ENCODE peak calls at places on chromosomes 2 and 18, in nine cellular contexts. H is heart left ventricle, L is adrenal gland, C is cardiac fibroblast, U is KBM-7, J is left colon, I is hypothalamus, Q is skeletal muscle cell, G is GM18507. N is an unnamed sample.

GRCh38 chr2:1973636-1974035 is 229.3 kb upstream of the PXDN start:
- DNase-seq in H (no peak), L (no peak), C (no peak), U (no peak), J (no peak), I (no peak), Q (no peak), G (no peak), N (no peak)

GRCh38 chr2:209277444-209277843 is 146.4 kb upstream of the MAP2 start:
- DNase-seq in H (no peak), L (no peak), C (no peak), U (no peak), J (no peak), I (no peak), Q (no peak), G (no peak), N (no peak)

GRCh38 chr2:47015206-47015605 is 99.6 kb upstream of the MCFD2 start:
- DNase-seq in H (no peak), L (no peak), C (no peak), U (peak), J (no peak), I (no peak), Q (no peak), G (no peak), N (no peak)

GRCh38 chr2:207086136-207086535 is 79.6 kb downstream of the KLF7 start:
- DNase-seq in H (peak), L (no peak), C (no peak), U (no peak), J (no peak), I (no peak), Q (no peak), G (no peak), N (no peak)

GRCh38 chr18:78422336-78422735 is 557.3 kb upstream of the SALL3 start:
- DNase-seq in H (no peak), L (no peak), C (no peak), U (no peak), J (no peak), I (no peak), Q (no peak), G (no peak), N (no peak)

GRCh38 chr18:62634991-62635630 is 80.2 kb upstream of the PHLPP1 start:
- DNase-seq in H (no peak), L (no peak), C (no peak), U (no peak), J (no peak), I (no peak), Q (no peak), G (no peak), N (no peak)

GRCh38 chr2:177799531-177799930 is 273.0 kb downstream of the PDE11A start:
- DNase-seq in H (no peak), L (no peak), C (peak), U (peak), J (no peak), I (no peak), Q (no peak), G (no peak), N (peak)

GRCh38 chr2:20141056-20141762 is 83.7 kb downstream of the SDC1 start:
- DNase-seq in H (peak), L (peak), C (peak), U (no peak), J (peak), I (no peak), Q (peak), G (no peak), N (peak)

GRCh38 chr18:13485604-13486003 is 240.8 kb downstream of the FAM210A start:
- DNase-seq in H (no peak), L (no peak), C (no peak), U (no peak), J (no peak), I (no peak), Q (no peak), G (no peak), N (no peak)

GRCh38 chr18:9522952-9523351 is 47.6 kb downstream of the RALBP1 start:
- DNase-seq in H (no peak), L (no peak), C (no peak), U (no peak), J (no peak), I (no peak), Q (no peak), G (no peak), N (no peak)

GRCh38 chr2:128622916-128623620 is 304.4 kb upstream of the HS6ST1 start:
- DNase-seq in H (no peak), L (no peak), C (peak), U (no peak), J (no peak), I (no peak), Q (peak), G (no peak), N (no peak)

GRCh38 chr2:9112079-9112721 is 94.4 kb upstream of the ASAP2 start:
- DNase-seq in H (no peak), L (peak), C (peak), U (no peak), J (peak), I (no peak), Q (peak), G (no peak), N (no peak)

GRCh38 chr2:15449542-15450236 is 111.4 kb downstream of the NBAS start:
- DNase-seq in H (no peak), L (no peak), C (peak), U (peak), J (no peak), I (no peak), Q (no peak), G (no peak), N (no peak)

GRCh38 chr2:28828382-28828781 is 17.7 kb downstream of the SPDYA start:
- DNase-seq in H (no peak), L (no peak), C (no peak), U (no peak), J (no peak), I (no peak), Q (no peak), G (no peak), N (no peak)

GRCh38 chr18:78196280-78196679 is 783.3 kb upstream of the SALL3 start:
- DNase-seq in H (no peak), L (no peak), C (no peak), U (no peak), J (no peak), I (no peak), Q (no peak), G (no peak), N (no peak)

GRCh38 chr18:36153203-36153602 is 23.5 kb downstream of the ELP2 start:
- DNase-seq in H (no peak), L (no peak), C (peak), U (no peak), J (no peak), I (no peak), Q (peak), G (no peak), N (no peak)

GRCh38 chr18:48453330-48454063 is 44.3 kb upstream of the ZBTB7C start:
- DNase-seq in H (no peak), L (no peak), C (no peak), U (no peak), J (no peak), I (no peak), Q (no peak), G (no peak), N (no peak)

GRCh38 chr2:207311316-207312005 is 145.7 kb upstream of the KLF7 start:
- DNase-seq in H (peak), L (peak), C (peak), U (no peak), J (no peak), I (no peak), Q (peak), G (no peak), N (peak)

GRCh38 chr2:84906900-84907714 is 1.7 kb downstream of the TMSB10 start:
- DNase-seq in H (peak), L (peak), C (peak), U (peak), J (peak), I (no peak), Q (peak), G (no peak), N (peak)

GRCh38 chr18:78884502-78884901 is 95.1 kb upstream of the SALL3 start:
- DNase-seq in H (no peak), L (no peak), C (no peak), U (no peak), J (no peak), I (no peak), Q (no peak), G (no peak), N (no peak)

GRCh38 chr2:101518470-101519172 is 43.7 kb upstream of the RFX8 start:
- DNase-seq in H (peak), L (peak), C (peak), U (no peak), J (peak), I (peak), Q (no peak), G (no peak), N (peak)

GRCh38 chr2:9481257-9481922 is 7.0 kb downstream of the IAH1 start:
- DNase-seq in H (no peak), L (no peak), C (peak), U (no peak), J (no peak), I (no peak), Q (no peak), G (no peak), N (peak)

GRCh38 chr2:191171708-191172355 is 21.0 kb upstream of the STAT4 start:
- DNase-seq in H (no peak), L (no peak), C (peak), U (no peak), J (no peak), I (no peak), Q (peak), G (no peak), N (peak)

GRCh38 chr18:9231852-9232476 is 95.4 kb downstream of the ANKRD12 start:
- DNase-seq in H (no peak), L (no peak), C (no peak), U (no peak), J (no peak), I (no peak), Q (no peak), G (no peak), N (no peak)

GRCh38 chr2:111050701-111051376 is 69.9 kb upstream of the BCL2L11 start:
- DNase-seq in H (no peak), L (no peak), C (no peak), U (no peak), J (no peak), I (no peak), Q (no peak), G (no peak), N (no peak)

GRCh38 chr2:55141572-55142413 is 90.3 kb downstream of the CLHC1 start:
- DNase-seq in H (no peak), L (no peak), C (no peak), U (no peak), J (no peak), I (no peak), Q (no peak), G (no peak), N (peak)

GRCh38 chr18:73487956-73488355 is 620.2 kb upstream of the NETO1 start:
- DNase-seq in H (no peak), L (no peak), C (peak), U (no peak), J (no peak), I (no peak), Q (peak), G (no peak), N (no peak)

GRCh38 chr2:215982465-215982875 is 30.9 kb downstream of the MREG start:
- DNase-seq in H (no peak), L (no peak), C (peak), U (no peak), J (no peak), I (no peak), Q (no peak), G (no peak), N (peak)

GRCh38 chr2:200308421-200309295 is 2.2 kb downstream of the SPATS2L start:
- DNase-seq in H (no peak), L (no peak), C (peak), U (no peak), J (no peak), I (no peak), Q (no peak), G (no peak), N (peak)

GRCh38 chr2:181306785-181307184 is 150.4 kb upstream of the ITGA4 start:
- DNase-seq in H (no peak), L (no peak), C (peak), U (no peak), J (no peak), I (no peak), Q (no peak), G (no peak), N (no peak)

GRCh38 chr2:9975805-9976447 is 24.4 kb downstream of the GRHL1 start:
- DNase-seq in H (no peak), L (peak), C (peak), U (peak), J (no peak), I (no peak), Q (peak), G (no peak), N (peak)

GRCh38 chr2:190812506-190813294 is 67.9 kb upstream of the GLS start:
- DNase-seq in H (no peak), L (no peak), C (peak), U (no peak), J (no peak), I (no peak), Q (no peak), G (no peak), N (no peak)

GRCh38 chr2:173749315-173749714 is 215.9 kb downstream of the SP3 start:
- DNase-seq in H (no peak), L (no peak), C (peak), U (peak), J (no peak), I (no peak), Q (no peak), G (no peak), N (no peak)

GRCh38 chr18:28771849-28772248 is 594.9 kb upstream of the CDH2 start:
- DNase-seq in H (no peak), L (no peak), C (peak), U (no peak), J (no peak), I (no peak), Q (no peak), G (no peak), N (no peak)

GRCh38 chr2:190563109-190563508 is 28.6 kb upstream of the NEMP2 start:
- DNase-seq in H (no peak), L (no peak), C (no peak), U (no peak), J (no peak), I (no peak), Q (no peak), G (no peak), N (no peak)

GRCh38 chr2:179840840-179841239 is 20.6 kb downstream of the ZNF385B start:
- DNase-seq in H (no peak), L (no peak), C (no peak), U (no peak), J (no peak), I (no peak), Q (no peak), G (no peak), N (no peak)

GRCh38 chr2:155205201-155205600 is 506.7 kb downstream of the KCNJ3 start:
- DNase-seq in H (no peak), L (no peak), C (no peak), U (no peak), J (no peak), I (no peak), Q (no peak), G (no peak), N (no peak)